ENCODE peak calls at places on chromosome 6, in ten cellular contexts. Q, T, K, W, F, Z, J, R, D and N are unnamed samples.

GRCh38 chr6:43093361-43094289 is 17.5 kb downstream of the PTK7 start:
- DNase-seq in Q (peak), T (peak), K (peak), W (peak), F (peak), Z (peak), J (no peak), R (peak), D (peak), N (no peak)

GRCh38 chr6:144284753-144285547 is at the start of gene UTRN:
- DNase-seq in Q (peak), T (peak), K (peak), W (no peak), F (peak), Z (peak), J (peak), R (peak), D (peak), N (peak)

GRCh38 chr6:116254297-116254724 is 436 bp upstream of the TSPYL4 start:
- DNase-seq in Q (no peak), T (no peak), K (no peak), W (no peak), F (no peak), Z (no peak), J (no peak), R (no peak), D (no peak), N (no peak)

GRCh38 chr6:5671604-5672559 is 334.8 kb downstream of the NRN1 start:
- DNase-seq in Q (no peak), T (peak), K (no peak), W (no peak), F (no peak), Z (no peak), J (peak), R (no peak), D (peak), N (no peak)

GRCh38 chr6:156781882-156782631 is 4.9 kb downstream of the ARID1B start:
- DNase-seq in Q (no peak), T (no peak), K (no peak), W (no peak), F (no peak), Z (no peak), J (no peak), R (no peak), D (no peak), N (no peak)

GRCh38 chr6:155224031-155224451 is 39.8 kb upstream of the CLDN20 start:
- DNase-seq in Q (no peak), T (no peak), K (no peak), W (peak), F (no peak), Z (peak), J (peak), R (no peak), D (peak), N (peak)

GRCh38 chr6:95803889-95804288 is 211.9 kb upstream of the FUT9 start:
- DNase-seq in Q (no peak), T (no peak), K (no peak), W (no peak), F (no peak), Z (no peak), J (no peak), R (no peak), D (no peak), N (no peak)

GRCh38 chr6:3739311-3739897 is 12.1 kb downstream of the PXDC1 start:
- DNase-seq in Q (no peak), T (no peak), K (no peak), W (no peak), F (no peak), Z (no peak), J (no peak), R (peak), D (no peak), N (no peak)

GRCh38 chr6:165106261-165106660 is 203.1 kb downstream of the C6orf118 start:
- DNase-seq in Q (no peak), T (no peak), K (no peak), W (no peak), F (no peak), Z (no peak), J (no peak), R (no peak), D (no peak), N (no peak)

GRCh38 chr6:141848029-141848890 is 284.5 kb upstream of the GJE1 start:
- DNase-seq in Q (no peak), T (no peak), K (no peak), W (peak), F (no peak), Z (no peak), J (no peak), R (no peak), D (peak), N (no peak)

GRCh38 chr6:73418081-73418741 is 23.6 kb downstream of the DDX43 start:
- DNase-seq in Q (no peak), T (no peak), K (no peak), W (no peak), F (no peak), Z (no peak), J (no peak), R (no peak), D (peak), N (no peak)

GRCh38 chr6:4327841-4328240 is 192.5 kb upstream of the ECI2 start:
- DNase-seq in Q (no peak), T (no peak), K (no peak), W (no peak), F (no peak), Z (no peak), J (no peak), R (no peak), D (no peak), N (no peak)

GRCh38 chr6:144150673-144151009 is 324 bp downstream of the STX11 start:
- DNase-seq in Q (no peak), T (peak), K (no peak), W (no peak), F (peak), Z (no peak), J (peak), R (no peak), D (peak), N (peak)

GRCh38 chr6:33050013-33050800 is 23.2 kb downstream of the HLA-DPA1 start:
- DNase-seq in Q (no peak), T (no peak), K (no peak), W (no peak), F (no peak), Z (no peak), J (no peak), R (no peak), D (no peak), N (no peak)

GRCh38 chr6:100880149-100880900 is 804 bp downstream of the ASCC3 start:
- DNase-seq in Q (no peak), T (no peak), K (peak), W (no peak), F (no peak), Z (peak), J (peak), R (no peak), D (peak), N (no peak)

GRCh38 chr6:14944593-14944992 is 301.3 kb upstream of the JARID2 start:
- DNase-seq in Q (no peak), T (no peak), K (no peak), W (no peak), F (no peak), Z (no peak), J (no peak), R (no peak), D (no peak), N (no peak)

GRCh38 chr6:75602164-75602896 is 650 bp downstream of the SENP6 start:
- DNase-seq in Q (peak), T (peak), K (peak), W (no peak), F (peak), Z (no peak), J (peak), R (peak), D (peak), N (peak)

GRCh38 chr6:3022765-3023662 is 23.3 kb downstream of the NQO2 start:
- DNase-seq in Q (no peak), T (peak), K (peak), W (no peak), F (peak), Z (no peak), J (peak), R (no peak), D (no peak), N (no peak)

GRCh38 chr6:135851442-135852271 is at the start of gene PDE7B:
- DNase-seq in Q (peak), T (peak), K (peak), W (peak), F (peak), Z (peak), J (peak), R (peak), D (peak), N (peak)

GRCh38 chr6:136415351-136416005 is 125.8 kb upstream of the BCLAF1 start:
- DNase-seq in Q (no peak), T (no peak), K (no peak), W (no peak), F (no peak), Z (no peak), J (no peak), R (no peak), D (no peak), N (no peak)

GRCh38 chr6:133854167-133854632 is 34.7 kb upstream of the TCF21 start:
- DNase-seq in Q (no peak), T (peak), K (no peak), W (no peak), F (no peak), Z (no peak), J (no peak), R (no peak), D (no peak), N (no peak)

GRCh38 chr6:133855599-133855972 is 33.3 kb upstream of the TCF21 start:
- DNase-seq in Q (no peak), T (no peak), K (no peak), W (no peak), F (no peak), Z (no peak), J (no peak), R (no peak), D (no peak), N (no peak)

GRCh38 chr6:133855994-133856393 is 32.9 kb upstream of the TCF21 start:
- DNase-seq in Q (no peak), T (peak), K (no peak), W (no peak), F (no peak), Z (no peak), J (no peak), R (no peak), D (no peak), N (no peak)

GRCh38 chr6:133856911-133857310 is 32.0 kb upstream of the TCF21 start:
- DNase-seq in Q (no peak), T (no peak), K (no peak), W (no peak), F (no peak), Z (no peak), J (no peak), R (no peak), D (no peak), N (no peak)

DNA sequence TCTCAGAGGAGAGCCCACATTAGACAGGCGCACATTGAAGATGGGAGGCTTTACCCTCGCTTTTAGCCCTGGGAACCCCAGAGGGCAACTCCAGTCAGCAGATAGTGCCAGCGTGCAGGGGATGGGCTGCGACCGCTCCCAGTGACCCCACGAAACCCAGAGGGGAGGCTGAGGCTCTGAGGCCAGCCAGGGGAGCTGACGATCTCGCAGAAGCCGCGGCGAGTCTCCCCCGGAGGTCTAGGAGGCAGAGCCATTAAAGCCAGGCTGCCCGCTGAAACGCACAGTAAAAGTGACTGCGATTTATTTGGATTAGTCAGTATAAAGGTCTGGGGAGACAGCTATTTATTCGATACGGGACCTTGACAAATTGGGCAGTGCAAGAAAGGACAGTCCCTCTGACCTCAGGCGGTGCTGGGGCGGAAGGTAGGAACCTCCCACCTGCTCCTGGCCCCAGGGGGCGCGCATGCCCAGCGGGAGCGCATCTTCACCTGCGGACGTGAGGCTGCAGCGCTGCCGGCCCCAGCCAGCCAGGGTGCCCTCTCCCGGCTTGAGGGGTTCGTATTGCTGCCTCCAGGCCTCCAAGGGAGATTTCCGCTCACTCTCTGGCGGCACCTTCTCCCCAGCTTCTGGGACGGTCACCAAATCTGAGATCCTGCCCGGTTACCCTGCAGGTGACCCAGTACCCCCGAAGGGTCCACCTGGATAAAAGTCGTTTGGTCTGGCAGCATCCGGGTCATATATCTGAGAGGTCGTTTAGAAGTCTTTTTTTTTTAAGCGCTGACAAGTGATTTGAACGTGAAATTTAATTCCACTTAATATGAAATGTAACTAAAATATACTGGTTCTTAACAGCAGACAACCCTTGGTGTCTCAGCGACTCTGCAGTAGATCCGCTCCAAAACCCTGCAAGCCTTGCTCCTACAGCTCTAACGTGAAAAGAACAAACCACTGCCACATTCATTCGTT is 34.0 kb upstream of the TCF21 start:
- DNase-seq in Q (no peak), T (peak), K (no peak), W (no peak), F (peak), Z (no peak), J (no peak), R (no peak), D (no peak), N (peak)
- TF ChIP-seq CTCF in Q (no peak), T (peak), K (no peak), W (peak), F (no peak), Z (no peak), J (no peak), R (no peak), D (no peak), N (no peak)

GRCh38 chr6:158496700-158497099 is 63.2 kb upstream of the TMEM181 start:
- DNase-seq in Q (no peak), T (peak), K (no peak), W (no peak), F (no peak), Z (no peak), J (no peak), R (no peak), D (no peak), N (no peak)
- TF ChIP-seq CTCF in Q (no peak), T (peak), K (no peak), W (peak), F (no peak), Z (no peak), J (no peak), R (no peak), D (no peak), N (no peak)

GRCh38 chr6:7418238-7418905 is 28.8 kb downstream of the RIOK1 start:
- DNase-seq in Q (no peak), T (no peak), K (no peak), W (no peak), F (no peak), Z (peak), J (peak), R (no peak), D (no peak), N (no peak)
- TF ChIP-seq CTCF in Q (no peak), T (no peak), K (no peak), W (no peak), F (no peak), Z (no peak), J (no peak), R (no peak), D (no peak), N (no peak)

DNA sequence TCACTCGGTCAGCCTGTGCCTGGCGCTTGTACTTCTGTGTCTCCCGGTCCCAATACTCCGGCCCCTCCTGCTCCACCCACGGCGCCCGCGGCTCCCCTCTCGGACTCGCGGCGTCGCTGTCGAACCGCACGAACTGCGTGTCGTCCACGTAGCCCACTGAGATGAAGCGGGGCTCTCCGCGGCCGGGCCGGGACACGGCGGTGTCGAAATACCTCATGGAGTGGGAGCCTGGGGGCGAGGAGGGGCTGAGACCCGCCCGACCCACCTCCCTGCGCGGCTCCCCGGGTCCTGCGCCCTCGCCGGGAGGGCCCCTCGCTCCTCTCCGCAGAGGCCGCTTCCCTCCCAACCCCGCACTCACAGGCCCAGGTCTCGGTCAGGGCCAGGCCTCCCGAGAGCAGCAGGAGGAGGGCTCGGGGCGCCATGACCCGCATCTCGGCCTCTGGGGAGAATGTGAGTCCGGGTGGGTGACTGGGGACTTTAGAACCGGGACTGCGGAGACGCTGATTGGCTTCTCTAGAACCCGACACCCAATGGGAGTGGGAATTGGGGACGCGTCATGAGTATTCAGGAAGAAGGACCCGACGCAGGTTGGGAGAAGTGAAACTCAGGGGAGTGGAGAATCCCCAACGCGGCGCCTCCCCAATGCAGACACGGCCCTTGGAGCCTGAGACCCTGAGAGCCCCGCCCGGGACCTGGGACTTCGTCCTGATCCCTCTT is at the start of gene HLA-C:
- DNase-seq in Q (peak), T (peak), K (peak), W (peak), F (peak), Z (peak), J (peak), R (peak), D (peak), N (peak)
- TF ChIP-seq CTCF in Q (no peak), T (no peak), K (no peak), W (no peak), F (no peak), Z (no peak), J (no peak), R (no peak), D (no peak), N (no peak)

DNA sequence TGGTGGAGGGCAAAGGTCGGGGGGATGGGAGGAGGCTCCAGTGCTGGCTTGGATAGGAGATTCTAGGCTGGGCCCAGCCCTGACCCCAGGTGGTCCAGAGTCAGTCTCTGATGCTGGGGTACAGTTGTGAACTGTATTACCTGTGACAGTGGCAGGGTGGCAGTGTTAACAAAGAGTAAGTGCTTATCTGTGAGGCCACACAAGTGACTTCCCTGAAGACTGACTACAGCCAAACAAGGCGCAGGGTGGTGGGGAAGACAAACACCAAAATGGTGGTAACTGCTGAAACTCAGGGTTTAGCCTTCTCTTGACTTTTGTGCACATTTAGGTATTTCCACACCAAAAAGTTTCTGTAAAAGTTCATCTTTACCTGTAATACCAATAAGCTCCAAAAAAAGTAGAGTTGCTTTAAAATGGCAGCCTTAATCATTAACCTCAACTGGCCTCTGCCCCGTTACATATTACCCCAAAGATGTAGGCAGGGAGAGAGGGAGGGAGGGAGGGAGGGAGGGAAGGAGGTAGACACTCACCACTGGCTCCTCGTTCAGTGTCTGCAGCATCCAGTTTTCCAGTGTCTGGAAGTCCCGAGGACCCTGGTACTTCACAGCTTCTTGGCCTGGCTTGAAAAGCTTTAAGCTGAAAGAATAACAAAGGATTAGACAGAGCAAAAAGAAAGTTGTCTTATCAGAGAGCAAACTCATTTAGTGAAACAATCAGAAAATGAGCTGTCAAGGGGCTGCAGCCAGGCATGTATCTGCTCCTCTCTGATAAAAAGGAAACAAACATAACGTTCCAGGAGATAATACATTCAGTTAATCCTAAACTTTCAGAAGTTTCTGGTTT is 11.3 kb downstream of the TXNDC5 start:
- DNase-seq in Q (no peak), T (peak), K (peak), W (no peak), F (no peak), Z (no peak), J (peak), R (no peak), D (no peak), N (peak)
- TF ChIP-seq CTCF in Q (no peak), T (peak), K (peak), W (peak), F (no peak), Z (no peak), J (peak), R (no peak), D (no peak), N (peak)